ENCODE peak calls at places on chromosome 6, in nine cellular contexts. K, Q, J, B, Z, V, M, C and A are unnamed samples.

GRCh38 chr6:126804255-126805064 is 314.0 kb upstream of the RSPO3 start:
- DNase-seq in V (peak), Z (no peak), K (peak), C (peak), B (no peak), M (peak), Q (no peak), J (peak), A (peak)

GRCh38 chr6:75436869-75437268 is 56.7 kb downstream of the FILIP1 start:
- DNase-seq in J (no peak), Q (no peak), K (peak), B (no peak), V (peak), Z (no peak), C (no peak), M (no peak), A (no peak)

GRCh38 chr6:25961619-25962367 is 809 bp upstream of the TRIM38 start:
- DNase-seq in Q (no peak), K (peak), B (no peak), J (peak), M (no peak), C (no peak), V (peak), Z (no peak), A (no peak)

GRCh38 chr6:155270566-155271091 is 6.8 kb downstream of the CLDN20 start:
- DNase-seq in V (no peak), Z (no peak), Q (no peak), B (no peak), K (no peak), J (no peak), C (no peak), M (no peak), A (no peak)

GRCh38 chr6:75283907-75284284 is 696 bp downstream of the TMEM30A start:
- DNase-seq in C (no peak), K (no peak), Z (no peak), M (no peak), J (peak), V (no peak), B (no peak), Q (no peak), A (no peak)

GRCh38 chr6:169231790-169232506 is 21.7 kb downstream of the THBS2 start:
- DNase-seq in C (no peak), V (no peak), Q (no peak), B (no peak), M (no peak), K (no peak), J (no peak), Z (no peak), A (no peak)

GRCh38 chr6:14863896-14864850 is 381.7 kb upstream of the JARID2 start:
- DNase-seq in V (peak), Q (no peak), Z (no peak), J (no peak), C (no peak), M (no peak), B (no peak), K (no peak), A (no peak)

GRCh38 chr6:168345896-168346754 is 26.5 kb upstream of the DACT2 start:
- DNase-seq in K (no peak), Q (no peak), V (no peak), C (no peak), Z (no peak), J (no peak), B (no peak), M (no peak), A (no peak)

GRCh38 chr6:90233994-90234393 is 62.6 kb downstream of the BACH2 start:
- DNase-seq in J (no peak), V (no peak), Q (no peak), C (no peak), M (no peak), B (no peak), K (no peak), Z (no peak), A (no peak)

GRCh38 chr6:55058682-55059081 is 115.6 kb upstream of the HCRTR2 start:
- DNase-seq in K (no peak), J (no peak), Z (no peak), Q (no peak), M (no peak), V (no peak), B (no peak), C (no peak), A (no peak)

DNA sequence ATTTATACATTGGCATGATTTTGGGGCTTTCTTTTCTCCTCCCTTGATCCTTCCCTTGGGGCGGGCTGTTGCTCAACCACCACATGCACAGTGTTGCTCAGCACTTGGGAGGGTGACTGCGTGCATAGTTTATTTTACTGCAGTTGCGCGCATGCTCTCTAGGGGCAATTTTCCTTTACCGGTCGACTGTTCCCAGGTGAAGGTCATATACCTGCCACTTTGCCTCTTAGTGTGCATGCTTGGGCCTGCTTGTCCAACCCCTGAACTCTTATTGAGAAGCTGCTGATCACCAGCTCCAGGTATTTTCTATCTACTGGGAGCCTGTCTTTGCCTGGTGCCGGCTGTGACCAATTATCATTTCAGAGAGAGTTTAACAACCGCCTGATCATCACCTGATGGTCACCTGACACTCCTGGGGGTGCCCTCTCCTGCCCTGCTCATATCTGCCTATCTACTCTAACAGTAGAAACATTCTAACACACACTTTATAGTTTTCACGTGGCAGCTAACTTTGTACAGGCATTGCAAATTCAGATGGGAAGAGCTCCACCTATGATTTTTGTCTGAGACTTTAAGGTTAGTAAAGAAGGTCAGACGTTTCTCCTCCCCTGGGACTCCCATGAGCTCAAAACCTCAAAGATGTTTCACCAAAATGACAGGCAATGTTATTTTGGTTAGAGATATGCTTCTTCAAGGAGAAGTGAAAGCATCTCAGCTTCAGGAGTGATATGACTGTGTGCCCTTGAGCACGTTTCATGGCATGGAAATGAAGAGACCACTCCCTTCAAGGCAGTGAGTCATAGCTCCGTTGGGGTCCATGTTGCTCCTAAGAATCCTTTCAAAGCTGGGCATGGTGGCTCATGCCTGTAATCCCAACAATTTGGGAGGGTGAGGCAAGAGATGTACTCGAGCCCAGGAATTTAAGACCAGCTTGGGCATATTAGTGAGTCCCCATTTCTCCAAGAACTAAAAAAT is 227.5 kb upstream of the MYLIP start:
- DNase-seq in B (no peak), Q (no peak), C (no peak), V (no peak), M (peak), J (peak), Z (no peak), K (no peak), A (peak)
- TF ChIP-seq CTCF in B (no peak), Q (no peak), C (no peak), V (no peak), M (no peak), J (no peak), Z (no peak), K (no peak), A (peak)

GRCh38 chr6:105113422-105113821 is 66.4 kb downstream of the POPDC3 start:
- DNase-seq in M (no peak), K (no peak), B (no peak), C (no peak), J (no peak), V (no peak), Z (no peak), Q (no peak), A (no peak)

GRCh38 chr6:105111871-105112270 is 67.9 kb downstream of the POPDC3 start:
- DNase-seq in B (no peak), K (no peak), C (no peak), Z (peak), M (no peak), Q (no peak), J (no peak), V (no peak), A (no peak)

GRCh38 chr6:105109955-105110650 is 69.7 kb downstream of the POPDC3 start:
- DNase-seq in B (no peak), Z (peak), Q (no peak), M (no peak), K (no peak), V (no peak), C (no peak), J (no peak), A (no peak)

GRCh38 chr6:105111093-105111492 is 68.7 kb downstream of the POPDC3 start:
- DNase-seq in Z (no peak), K (no peak), Q (no peak), V (no peak), J (no peak), B (no peak), M (no peak), C (no peak), A (no peak)

DNA sequence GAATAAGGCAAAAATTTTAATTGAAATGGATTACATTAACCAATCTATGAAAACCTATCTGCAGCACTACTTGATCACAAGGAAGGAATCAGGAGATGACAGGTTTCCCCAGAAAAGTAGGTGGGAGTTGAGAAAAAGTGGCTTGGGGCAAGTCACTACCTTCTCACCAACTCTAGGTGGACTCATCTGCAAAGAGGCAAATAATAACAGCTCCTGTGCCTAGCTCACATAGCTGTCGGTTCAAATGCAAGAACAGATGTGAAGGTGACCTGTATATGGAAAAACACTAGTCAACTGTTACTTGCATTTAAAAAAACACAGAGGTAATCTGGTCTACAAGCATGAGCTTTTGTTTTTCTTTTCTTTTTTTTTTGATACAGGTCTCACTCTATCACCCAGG is 67.2 kb downstream of the POPDC3 start:
- DNase-seq in C (no peak), B (no peak), V (peak), K (peak), Z (peak), Q (no peak), J (no peak), M (no peak), A (no peak)
- TF ChIP-seq CTCF in C (no peak), B (no peak), V (peak), K (peak), Z (no peak), Q (no peak), J (peak), M (no peak), A (peak)

DNA sequence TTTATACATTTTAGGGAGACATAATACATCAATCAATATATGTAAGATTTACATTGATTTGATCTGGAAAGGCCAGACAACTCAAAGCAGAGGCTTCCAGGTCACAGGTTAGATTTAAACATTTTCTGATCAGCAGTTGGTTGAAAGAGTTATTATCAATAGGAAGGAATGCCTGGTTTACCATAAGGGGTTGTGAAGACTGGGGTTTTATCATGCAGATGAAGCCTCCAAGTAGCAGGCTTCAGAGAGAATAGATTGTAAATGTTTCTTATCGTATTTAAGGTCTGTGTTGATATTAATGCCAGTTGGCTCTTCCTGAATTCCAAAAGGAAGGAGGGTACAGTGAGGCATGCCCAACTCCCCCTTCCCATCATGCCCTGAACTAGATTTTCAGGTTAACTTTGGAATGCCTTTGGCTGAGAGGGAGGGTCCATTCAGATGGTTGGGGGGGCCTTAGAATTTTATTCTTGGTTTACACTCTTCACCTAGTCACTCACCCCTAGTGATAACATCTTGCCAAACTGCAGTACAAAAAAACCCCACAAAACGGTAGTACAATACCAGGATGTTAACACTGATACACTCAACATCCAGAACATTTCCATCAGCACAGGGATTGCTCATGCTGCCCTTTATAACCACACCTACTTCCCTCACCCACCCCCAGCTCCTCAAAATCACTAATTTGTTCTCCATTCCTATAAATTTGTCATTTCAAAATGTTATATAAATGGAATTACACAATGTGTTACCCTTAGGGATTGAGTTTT is 259.6 kb upstream of the PLN start:
- DNase-seq in V (peak), J (no peak), B (no peak), K (peak), M (no peak), C (peak), Z (no peak), Q (no peak), A (no peak)
- TF ChIP-seq CTCF in V (peak), J (no peak), B (no peak), K (peak), M (no peak), C (peak), Z (no peak), Q (no peak), A (no peak)

DNA sequence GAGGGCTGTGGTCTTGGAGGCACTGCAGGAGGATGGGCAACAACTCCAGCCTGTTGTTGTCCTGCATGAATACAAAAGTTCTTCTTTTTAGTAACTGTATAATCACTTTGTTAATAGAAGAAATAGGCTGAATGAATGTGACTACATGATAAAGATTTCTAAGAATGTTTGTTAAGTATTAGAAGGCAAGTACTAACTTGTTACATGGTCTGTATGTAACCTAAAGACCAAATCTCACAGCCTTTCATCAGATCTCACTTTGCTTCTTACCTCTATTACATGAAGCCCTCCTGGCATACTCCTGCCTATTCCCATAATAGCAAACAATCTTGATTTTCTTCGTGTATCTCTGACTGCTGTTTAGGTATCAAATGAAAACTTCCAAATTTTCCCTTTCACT is 73.4 kb downstream of the REPS1 start:
- DNase-seq in Q (no peak), C (no peak), Z (no peak), V (no peak), J (no peak), B (no peak), M (no peak), K (no peak), A (peak)
- TF ChIP-seq CTCF in Q (no peak), C (no peak), Z (no peak), V (no peak), J (no peak), B (no peak), M (no peak), K (no peak), A (no peak)

GRCh38 chr6:81235512-81235911 is 517.0 kb downstream of the TENT5A start:
- DNase-seq in M (no peak), K (no peak), C (no peak), Z (no peak), J (no peak), V (no peak), Q (no peak), B (no peak), A (no peak)
- TF ChIP-seq CTCF in M (no peak), K (no peak), C (no peak), Z (no peak), J (no peak), V (no peak), Q (no peak), B (no peak), A (no peak)

GRCh38 chr6:42403415-42403814 is 48.3 kb downstream of the TRERF1 start:
- DNase-seq in C (no peak), Q (no peak), K (peak), J (no peak), B (no peak), Z (peak), M (no peak), V (peak), A (peak)
- TF ChIP-seq CTCF in C (peak), Q (no peak), K (no peak), J (no peak), B (no peak), Z (no peak), M (no peak), V (no peak), A (peak)

GRCh38 chr6:72709436-72709835 is 87.6 kb downstream of the KCNQ5 start:
- DNase-seq in Q (no peak), K (no peak), Z (no peak), M (no peak), J (no peak), V (peak), C (no peak), B (no peak), A (no peak)
- TF ChIP-seq CTCF in Q (no peak), K (no peak), Z (no peak), M (no peak), J (no peak), V (no peak), C (no peak), B (no peak), A (no peak)

DNA sequence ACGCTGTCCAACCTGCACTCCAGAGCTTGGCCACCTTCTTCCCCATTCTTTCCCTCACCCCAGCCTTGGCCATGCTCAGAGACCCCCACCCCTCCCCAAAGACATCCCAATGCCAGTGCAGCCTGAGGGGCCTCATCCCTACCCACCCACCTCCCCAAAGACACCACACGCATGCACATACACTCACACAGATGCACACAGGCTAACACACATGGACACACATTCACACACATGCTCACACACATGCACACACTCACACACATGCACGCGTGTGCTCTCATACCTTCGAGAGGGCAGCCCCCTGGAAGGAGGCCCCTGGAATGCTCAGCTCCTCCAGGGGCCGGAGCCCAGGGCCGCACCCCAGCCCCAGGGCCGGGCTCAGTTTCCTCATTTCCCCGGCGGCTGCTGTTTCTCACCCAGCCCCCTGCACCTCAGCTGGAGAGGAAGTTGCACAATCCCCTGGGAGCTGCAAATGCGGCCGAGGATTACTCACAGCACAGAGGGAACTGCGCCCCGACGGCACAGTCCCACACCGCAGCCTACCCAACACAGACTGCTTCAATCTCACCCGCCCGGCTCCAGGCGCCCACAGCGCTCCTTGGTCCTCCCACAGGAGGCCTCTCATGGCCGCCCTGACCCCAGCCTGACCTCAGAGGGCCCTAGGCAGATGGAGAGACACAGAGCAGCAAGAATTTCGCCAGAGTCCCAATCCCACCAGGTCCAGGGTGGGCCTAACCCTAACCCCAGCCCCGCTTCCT is 12.1 kb downstream of the TFEB start:
- DNase-seq in C (peak), Q (peak), B (peak), Z (peak), V (peak), M (peak), J (peak), K (peak), A (no peak)
- TF ChIP-seq CTCF in C (peak), Q (no peak), B (no peak), Z (no peak), V (no peak), M (no peak), J (peak), K (peak), A (peak)

GRCh38 chr6:132715204-132715603 is 1.3 kb upstream of the VNN1 start:
- DNase-seq in Z (no peak), Q (no peak), C (peak), B (no peak), J (no peak), M (no peak), K (peak), V (peak), A (peak)
- TF ChIP-seq CTCF in Z (peak), Q (no peak), C (peak), B (no peak), J (no peak), M (no peak), K (peak), V (peak), A (peak)